ENCODE peak calls at places on chromosomes 3 and 15, in six cellular contexts. One of them, this sample, is unnamed. For H3K4me1 and H3K36me3, the result is how much of the 10 kb centered on the place peaks cover.

GRCh38 chr3:126572343-126572742 is 13.6 kb upstream of the C3orf22 start:
- DNase-seq in CD4-positive, CD25-positive, alpha-beta regulatory T cell: no peak
- DNase-seq in hepatocyte: no peak
- DNase-seq in upper lobe of right lung: no peak
- DNase-seq in HCT116: no peak
- DNase-seq in pancreas: no peak
- DNase-seq in this sample: no peak

GRCh38 chr3:55235416-55235815 is 251.7 kb downstream of the WNT5A start:
- DNase-seq in hepatocyte: no peak
- DNase-seq in upper lobe of right lung: no peak
- DNase-seq in CD4-positive, CD25-positive, alpha-beta regulatory T cell: no peak
- DNase-seq in pancreas: no peak
- DNase-seq in HCT116: no peak
- DNase-seq in this sample: no peak

GRCh38 chr3:187966636-187967035 is 187.3 kb upstream of the LPP start:
- DNase-seq in HCT116: no peak
- DNase-seq in pancreas: no peak
- DNase-seq in upper lobe of right lung: no peak
- DNase-seq in CD4-positive, CD25-positive, alpha-beta regulatory T cell: no peak
- DNase-seq in hepatocyte: no peak
- DNase-seq in this sample: no peak

GRCh38 chr15:57551717-57552677 is 39.7 kb upstream of the MYZAP start:
- DNase-seq in CD4-positive, CD25-positive, alpha-beta regulatory T cell: no peak
- DNase-seq in hepatocyte: peak
- DNase-seq in HCT116: peak
- DNase-seq in upper lobe of right lung: no peak
- DNase-seq in pancreas: no peak
- DNase-seq in this sample: no peak

GRCh38 chr3:137906985-137907649 is 102.8 kb upstream of the CLDN18 start:
- DNase-seq in pancreas: no peak
- DNase-seq in upper lobe of right lung: peak
- DNase-seq in hepatocyte: no peak
- DNase-seq in CD4-positive, CD25-positive, alpha-beta regulatory T cell: no peak
- DNase-seq in HCT116: no peak
- DNase-seq in this sample: no peak

GRCh38 chr3:109184726-109185125 is 48.2 kb downstream of the C3orf85 start:
- DNase-seq in CD4-positive, CD25-positive, alpha-beta regulatory T cell: no peak
- DNase-seq in pancreas: no peak
- DNase-seq in HCT116: no peak
- DNase-seq in upper lobe of right lung: no peak
- DNase-seq in hepatocyte: no peak
- DNase-seq in this sample: no peak

GRCh38 chr15:59150185-59150584 is 45.2 kb downstream of the CCNB2 start:
- DNase-seq in hepatocyte: no peak
- DNase-seq in HCT116: no peak
- DNase-seq in upper lobe of right lung: no peak
- DNase-seq in CD4-positive, CD25-positive, alpha-beta regulatory T cell: no peak
- DNase-seq in pancreas: no peak
- DNase-seq in this sample: no peak

GRCh38 chr15:39448409-39448808 is 132.5 kb upstream of the THBS1 start:
- DNase-seq in hepatocyte: no peak
- DNase-seq in upper lobe of right lung: no peak
- DNase-seq in pancreas: no peak
- DNase-seq in CD4-positive, CD25-positive, alpha-beta regulatory T cell: no peak
- DNase-seq in HCT116: no peak
- DNase-seq in this sample: no peak

GRCh38 chr3:46671541-46672348 is 21.7 kb downstream of the ALS2CL start:
- DNase-seq in upper lobe of right lung: peak
- DNase-seq in hepatocyte: no peak
- DNase-seq in CD4-positive, CD25-positive, alpha-beta regulatory T cell: no peak
- DNase-seq in pancreas: peak
- DNase-seq in HCT116: no peak
- DNase-seq in this sample: no peak

GRCh38 chr3:192577811-192578210 is 149.5 kb downstream of the FGF12 start:
- DNase-seq in CD4-positive, CD25-positive, alpha-beta regulatory T cell: no peak
- DNase-seq in hepatocyte: no peak
- DNase-seq in upper lobe of right lung: no peak
- DNase-seq in HCT116: no peak
- DNase-seq in pancreas: no peak
- DNase-seq in this sample: no peak

GRCh38 chr3:128226794-128227399 is 73.6 kb downstream of the EEFSEC start:
- DNase-seq in hepatocyte: peak
- DNase-seq in upper lobe of right lung: no peak
- DNase-seq in HCT116: peak
- DNase-seq in pancreas: peak
- DNase-seq in CD4-positive, CD25-positive, alpha-beta regulatory T cell: no peak
- DNase-seq in this sample: peak

GRCh38 chr15:87816811-87817210 is 439.7 kb downstream of the NTRK3 start:
- DNase-seq in upper lobe of right lung: no peak
- DNase-seq in pancreas: no peak
- DNase-seq in hepatocyte: no peak
- DNase-seq in HCT116: no peak
- DNase-seq in CD4-positive, CD25-positive, alpha-beta regulatory T cell: no peak
- DNase-seq in this sample: no peak

GRCh38 chr3:129593595-129594339 is 12.7 kb downstream of the PLXND1 start:
- DNase-seq in upper lobe of right lung: peak
- DNase-seq in hepatocyte: no peak
- DNase-seq in CD4-positive, CD25-positive, alpha-beta regulatory T cell: no peak
- DNase-seq in HCT116: no peak
- DNase-seq in pancreas: no peak
- DNase-seq in this sample: peak

GRCh38 chr3:18558526-18558925 is 133.4 kb upstream of the SATB1 start:
- DNase-seq in hepatocyte: no peak
- DNase-seq in pancreas: no peak
- DNase-seq in upper lobe of right lung: no peak
- DNase-seq in HCT116: no peak
- DNase-seq in CD4-positive, CD25-positive, alpha-beta regulatory T cell: no peak
- DNase-seq in this sample: no peak

GRCh38 chr3:169628567-169628966 is 34.9 kb downstream of the MECOM start:
- DNase-seq in hepatocyte: peak
- DNase-seq in pancreas: no peak
- DNase-seq in HCT116: no peak
- DNase-seq in upper lobe of right lung: no peak
- DNase-seq in CD4-positive, CD25-positive, alpha-beta regulatory T cell: no peak
- DNase-seq in this sample: no peak

GRCh38 chr3:107942244-107942643 is 148.6 kb downstream of the CD47 start:
- DNase-seq in CD4-positive, CD25-positive, alpha-beta regulatory T cell: no peak
- DNase-seq in pancreas: no peak
- DNase-seq in hepatocyte: no peak
- DNase-seq in upper lobe of right lung: no peak
- DNase-seq in HCT116: no peak
- DNase-seq in this sample: no peak

GRCh38 chr3:101512521-101513418 is at the start of gene SENP7:
- DNase-seq in pancreas: peak
- DNase-seq in upper lobe of right lung: peak
- DNase-seq in CD4-positive, CD25-positive, alpha-beta regulatory T cell: peak
- DNase-seq in hepatocyte: peak
- DNase-seq in HCT116: peak
- DNase-seq in this sample: peak

GRCh38 chr15:90611157-90611556 is 81.4 kb downstream of the CRTC3 start:
- DNase-seq in pancreas: no peak
- DNase-seq in upper lobe of right lung: no peak
- DNase-seq in hepatocyte: no peak
- DNase-seq in CD4-positive, CD25-positive, alpha-beta regulatory T cell: no peak
- DNase-seq in HCT116: no peak
- DNase-seq in this sample: no peak
- H3K27ac ChIP-seq in pancreas: no peak
- H3K27ac ChIP-seq in upper lobe of right lung: no peak
- H3K27ac ChIP-seq in hepatocyte: peak
- H3K27ac ChIP-seq in CD4-positive, CD25-positive, alpha-beta regulatory T cell: no peak
- H3K27ac ChIP-seq in HCT116: no peak
- H3K27ac ChIP-seq in this sample: no peak

GRCh38 chr3:71447197-71447596 is 136.3 kb downstream of the FOXP1 start:
- DNase-seq in upper lobe of right lung: no peak
- DNase-seq in CD4-positive, CD25-positive, alpha-beta regulatory T cell: no peak
- DNase-seq in hepatocyte: no peak
- DNase-seq in HCT116: no peak
- DNase-seq in pancreas: no peak
- DNase-seq in this sample: no peak

GRCh38 chr3:71447803-71448202 is 135.7 kb downstream of the FOXP1 start:
- DNase-seq in HCT116: no peak
- DNase-seq in CD4-positive, CD25-positive, alpha-beta regulatory T cell: no peak
- DNase-seq in upper lobe of right lung: no peak
- DNase-seq in hepatocyte: no peak
- DNase-seq in pancreas: no peak
- DNase-seq in this sample: no peak

GRCh38 chr3:71444861-71445259 is 138.7 kb downstream of the FOXP1 start:
- DNase-seq in CD4-positive, CD25-positive, alpha-beta regulatory T cell: no peak
- DNase-seq in upper lobe of right lung: no peak
- DNase-seq in hepatocyte: no peak
- DNase-seq in pancreas: no peak
- DNase-seq in HCT116: no peak
- DNase-seq in this sample: no peak

GRCh38 chr3:71446260-71446659 is 137.3 kb downstream of the FOXP1 start:
- DNase-seq in hepatocyte: no peak
- DNase-seq in CD4-positive, CD25-positive, alpha-beta regulatory T cell: no peak
- DNase-seq in upper lobe of right lung: no peak
- DNase-seq in pancreas: no peak
- DNase-seq in HCT116: no peak
- DNase-seq in this sample: no peak

DNA sequence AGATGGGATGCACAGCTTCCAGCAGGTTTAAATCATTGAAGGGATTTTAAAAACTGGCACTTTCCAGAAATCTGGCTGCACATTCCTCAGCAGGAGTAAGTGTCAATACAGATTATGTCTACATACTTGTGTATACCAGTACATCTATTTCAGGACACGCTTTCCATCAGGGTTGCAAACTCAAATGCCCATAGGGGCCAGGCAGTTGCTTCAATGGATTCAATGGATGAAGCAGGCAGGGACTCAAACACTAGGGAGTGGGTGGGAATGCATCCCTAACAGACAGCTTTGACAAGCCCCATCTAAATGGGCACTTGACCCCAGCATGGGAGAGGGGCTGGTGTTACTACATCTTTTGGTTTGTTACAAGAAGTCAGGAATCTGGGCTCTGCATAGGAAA is 136.8 kb downstream of the FOXP1 start:
- DNase-seq in upper lobe of right lung: no peak
- DNase-seq in HCT116: no peak
- DNase-seq in CD4-positive, CD25-positive, alpha-beta regulatory T cell: no peak
- DNase-seq in pancreas: no peak
- DNase-seq in hepatocyte: no peak
- DNase-seq in this sample: no peak
- H3K4me1 ChIP-seq in upper lobe of right lung: half or more
- H3K4me1 ChIP-seq in HCT116: under half
- H3K4me1 ChIP-seq in CD4-positive, CD25-positive, alpha-beta regulatory T cell: half or more
- H3K4me1 ChIP-seq in pancreas: under half
- H3K4me1 ChIP-seq in hepatocyte: under half
- H3K4me1 ChIP-seq in this sample: half or more

GRCh38 chr15:69422336-69422895 is 8.3 kb downstream of the KIF23 start:
- DNase-seq in CD4-positive, CD25-positive, alpha-beta regulatory T cell: no peak
- DNase-seq in HCT116: no peak
- DNase-seq in pancreas: no peak
- DNase-seq in hepatocyte: no peak
- DNase-seq in upper lobe of right lung: no peak
- DNase-seq in this sample: no peak

GRCh38 chr15:69424001-69424400 is 9.9 kb downstream of the KIF23 start:
- DNase-seq in HCT116: no peak
- DNase-seq in CD4-positive, CD25-positive, alpha-beta regulatory T cell: no peak
- DNase-seq in hepatocyte: no peak
- DNase-seq in upper lobe of right lung: no peak
- DNase-seq in pancreas: no peak
- DNase-seq in this sample: no peak

GRCh38 chr15:69421498-69421897 is 7.3 kb downstream of the KIF23 start:
- DNase-seq in CD4-positive, CD25-positive, alpha-beta regulatory T cell: no peak
- DNase-seq in HCT116: no peak
- DNase-seq in upper lobe of right lung: no peak
- DNase-seq in pancreas: no peak
- DNase-seq in hepatocyte: no peak
- DNase-seq in this sample: no peak

GRCh38 chr15:69424748-69425413 is 10.7 kb downstream of the KIF23 start:
- DNase-seq in HCT116: no peak
- DNase-seq in upper lobe of right lung: no peak
- DNase-seq in CD4-positive, CD25-positive, alpha-beta regulatory T cell: no peak
- DNase-seq in pancreas: no peak
- DNase-seq in hepatocyte: no peak
- DNase-seq in this sample: no peak
- H3K36me3 ChIP-seq in HCT116: half or more
- H3K36me3 ChIP-seq in upper lobe of right lung: under half
- H3K36me3 ChIP-seq in CD4-positive, CD25-positive, alpha-beta regulatory T cell: under half
- H3K36me3 ChIP-seq in pancreas: under half
- H3K36me3 ChIP-seq in hepatocyte: under half
- H3K36me3 ChIP-seq in this sample: under half

GRCh38 chr3:52195823-52196331 is 2.1 kb upstream of the ALAS1 start:
- DNase-seq in HCT116: no peak
- DNase-seq in CD4-positive, CD25-positive, alpha-beta regulatory T cell: no peak
- DNase-seq in upper lobe of right lung: no peak
- DNase-seq in hepatocyte: no peak
- DNase-seq in pancreas: no peak
- DNase-seq in this sample: no peak
- H3K27ac ChIP-seq in HCT116: no peak
- H3K27ac ChIP-seq in CD4-positive, CD25-positive, alpha-beta regulatory T cell: no peak
- H3K27ac ChIP-seq in upper lobe of right lung: peak
- H3K27ac ChIP-seq in hepatocyte: peak
- H3K27ac ChIP-seq in pancreas: no peak
- H3K27ac ChIP-seq in this sample: no peak

DNA sequence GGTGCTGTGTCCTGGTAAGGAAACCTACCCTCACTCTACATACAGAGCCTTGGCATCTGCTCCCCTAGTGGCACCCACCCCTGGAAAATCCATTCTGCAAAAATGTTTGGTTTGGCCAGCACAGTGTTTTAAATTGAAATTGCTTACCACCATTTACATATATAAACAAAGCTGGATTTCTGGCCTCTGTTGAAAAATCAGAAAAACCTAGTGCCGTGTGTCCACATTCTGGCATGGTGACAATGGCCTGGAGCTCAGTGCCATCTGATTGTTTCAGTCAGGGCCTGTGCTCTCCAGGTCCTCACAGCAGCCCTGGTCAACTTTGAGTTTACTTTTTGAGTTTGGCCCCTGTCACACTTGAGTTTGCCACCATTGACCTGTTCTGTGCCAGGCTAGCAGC is 2.9 kb upstream of the IL17RC start:
- DNase-seq in upper lobe of right lung: no peak
- DNase-seq in hepatocyte: no peak
- DNase-seq in pancreas: no peak
- DNase-seq in HCT116: no peak
- DNase-seq in CD4-positive, CD25-positive, alpha-beta regulatory T cell: no peak
- DNase-seq in this sample: no peak
- H3K4me1 ChIP-seq in upper lobe of right lung: under half
- H3K4me1 ChIP-seq in hepatocyte: under half
- H3K4me1 ChIP-seq in pancreas: under half
- H3K4me1 ChIP-seq in HCT116: under half
- H3K4me1 ChIP-seq in CD4-positive, CD25-positive, alpha-beta regulatory T cell: under half
- H3K4me1 ChIP-seq in this sample: under half

DNA sequence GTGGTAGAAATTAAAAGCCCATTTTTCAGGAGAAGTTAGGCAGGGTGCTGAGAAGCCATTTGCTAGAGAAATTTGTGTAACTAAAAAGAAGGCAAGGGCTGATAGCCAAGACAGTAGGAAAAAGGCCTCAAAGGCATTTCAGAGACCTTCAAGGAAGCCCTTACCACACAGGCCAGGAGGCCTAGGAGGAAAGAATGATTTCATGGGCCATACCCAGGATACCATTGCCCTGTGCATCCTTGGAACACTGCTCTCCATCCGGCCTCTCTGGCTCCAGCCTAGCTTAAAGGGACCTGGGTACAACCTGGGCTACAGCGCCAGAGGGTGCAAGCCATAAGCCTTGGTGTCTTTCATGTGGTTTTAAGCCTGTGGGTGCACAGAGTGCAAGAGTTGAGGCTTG is 193.6 kb upstream of the GRM7 start:
- DNase-seq in pancreas: no peak
- DNase-seq in upper lobe of right lung: no peak
- DNase-seq in CD4-positive, CD25-positive, alpha-beta regulatory T cell: no peak
- DNase-seq in HCT116: no peak
- DNase-seq in hepatocyte: no peak
- DNase-seq in this sample: no peak
- H3K36me3 ChIP-seq in pancreas: under half
- H3K36me3 ChIP-seq in upper lobe of right lung: under half
- H3K36me3 ChIP-seq in CD4-positive, CD25-positive, alpha-beta regulatory T cell: under half
- H3K36me3 ChIP-seq in HCT116: under half
- H3K36me3 ChIP-seq in hepatocyte: under half
- H3K36me3 ChIP-seq in this sample: under half

GRCh38 chr3:149174901-149175300 is 45.5 kb downstream of the HPS3 start:
- DNase-seq in hepatocyte: no peak
- DNase-seq in HCT116: no peak
- DNase-seq in upper lobe of right lung: no peak
- DNase-seq in pancreas: no peak
- DNase-seq in CD4-positive, CD25-positive, alpha-beta regulatory T cell: no peak
- DNase-seq in this sample: no peak
- H3K27ac ChIP-seq in hepatocyte: no peak
- H3K27ac ChIP-seq in HCT116: no peak
- H3K27ac ChIP-seq in upper lobe of right lung: no peak
- H3K27ac ChIP-seq in pancreas: no peak
- H3K27ac ChIP-seq in CD4-positive, CD25-positive, alpha-beta regulatory T cell: no peak
- H3K27ac ChIP-seq in this sample: no peak